ENCODE peak calls at places on chromosomes 2 and 18, in four cellular contexts. B is IMR-90, I is tibial nerve, S is testis. Q is an unnamed sample.

GRCh38 chr2:178298785-178299212 is 104.5 kb downstream of the OSBPL6 start:
- DNase-seq in B (peak; percentile 48), I (no peak), S (no peak), Q (no peak)

GRCh38 chr2:85445316-85446295 is 27.1 kb downstream of the SH2D6 start:
- DNase-seq in S (peak; percentile 83), I (no peak), B (peak; percentile 84), Q (peak; percentile 80)

GRCh38 chr2:173357351-173357750 is 2.7 kb downstream of the CDCA7 start:
- DNase-seq in B (no peak), S (no peak), I (no peak), Q (no peak)

GRCh38 chr2:234587341-234588053 is 90.6 kb upstream of the ARL4C start:
- DNase-seq in I (no peak), S (no peak), B (peak; percentile 27), Q (no peak)

GRCh38 chr2:20080839-20081348 is 29.5 kb upstream of the LAPTM4A start:
- DNase-seq in B (no peak), S (no peak), I (no peak), Q (no peak)

GRCh38 chr18:76437910-76438309 is 57.1 kb downstream of the ZNF516 start:
- DNase-seq in S (no peak), B (no peak), I (no peak), Q (no peak)

GRCh38 chr2:147352294-147352693 is 492.5 kb upstream of the ACVR2A start:
- DNase-seq in S (no peak), B (no peak), I (no peak), Q (no peak)

GRCh38 chr2:26744953-26745352 is 19.1 kb upstream of the SLC35F6 start:
- DNase-seq in I (no peak), S (no peak), B (no peak), Q (no peak)

GRCh38 chr2:110211938-110212858 is at the start of gene MTLN:
- DNase-seq in S (peak; percentile 84), B (peak; percentile 66), I (peak; percentile 60), Q (peak; percentile 56)

GRCh38 chr2:24840962-24841945 is 48.0 kb downstream of the CENPO start:
- DNase-seq in B (no peak), S (no peak), I (no peak), Q (no peak)

GRCh38 chr2:8622924-8623465 is 58.9 kb upstream of the ID2 start:
- DNase-seq in I (no peak), B (no peak), S (no peak), Q (no peak)

GRCh38 chr2:172928754-172929153 is 146.9 kb upstream of the MAP3K20 start:
- DNase-seq in B (peak; percentile 92), I (no peak), S (peak; percentile 48), Q (no peak)

GRCh38 chr18:21820035-21820810 is 79.6 kb downstream of the MIB1 start:
- DNase-seq in S (no peak), B (peak; percentile 33), I (no peak), Q (no peak)

GRCh38 chr2:148965596-148966431 is 72.7 kb upstream of the LYPD6B start:
- DNase-seq in B (no peak), I (no peak), S (no peak), Q (no peak)

GRCh38 chr2:36493221-36493620 is 104.7 kb downstream of the FEZ2 start:
- DNase-seq in S (no peak), B (peak; percentile 44), I (no peak), Q (no peak)

GRCh38 chr2:100470898-100471514 is 724 bp downstream of the NMS start:
- DNase-seq in I (no peak), B (peak; percentile 7), S (peak; percentile 73), Q (no peak)

GRCh38 chr18:45978084-45978483 is 11.0 kb upstream of the EPG5 start:
- DNase-seq in S (no peak), I (no peak), B (no peak), Q (no peak)

GRCh38 chr2:3042601-3043585 is 334.7 kb downstream of the EIPR1 start:
- DNase-seq in I (no peak), B (no peak), S (no peak), Q (no peak)

GRCh38 chr2:42510191-42510929 is 16.6 kb upstream of the KCNG3 start:
- DNase-seq in B (no peak), S (no peak), I (no peak), Q (no peak)

GRCh38 chr2:201444676-201445441 is 6.4 kb downstream of the TRAK2 start:
- DNase-seq in B (no peak), I (no peak), S (no peak), Q (no peak)

GRCh38 chr2:201447116-201447515 is 4.1 kb downstream of the TRAK2 start:
- DNase-seq in I (no peak), S (no peak), B (no peak), Q (no peak)

GRCh38 chr2:201436141-201436540 is 15.1 kb downstream of the TRAK2 start:
- DNase-seq in S (no peak), I (no peak), B (no peak), Q (no peak)

GRCh38 chr2:201440182-201440581 is 11.1 kb downstream of the TRAK2 start:
- DNase-seq in B (no peak), I (no peak), S (no peak), Q (no peak)

GRCh38 chr2:201441409-201441808 is 9.8 kb downstream of the TRAK2 start:
- DNase-seq in I (no peak), S (no peak), B (no peak), Q (no peak)
- H3K4me3 ChIP-seq in I (no peak overlapping the region), S (no peak overlapping the region), B (no peak overlapping the region), Q (no peak overlapping the region)

DNA sequence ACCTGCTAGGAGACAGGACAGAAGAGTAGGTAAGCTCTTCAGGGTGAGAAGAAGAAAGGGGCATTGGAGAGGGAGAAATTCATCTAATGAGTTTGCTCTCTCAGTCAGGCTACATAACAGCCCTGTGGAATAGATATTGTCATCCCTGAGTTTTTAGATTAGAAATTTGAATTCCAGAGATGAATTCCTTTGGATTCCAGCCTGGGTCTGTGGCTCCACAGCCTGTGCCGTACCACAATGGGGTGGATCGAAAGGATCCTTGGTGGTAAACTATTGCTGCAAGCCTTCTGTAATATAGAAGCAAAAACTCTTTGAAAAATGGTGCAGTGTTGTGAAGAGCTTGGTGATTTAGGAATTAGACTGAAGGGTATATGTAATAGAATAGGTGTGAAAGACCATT is 21.0 kb downstream of the MYO1B start:
- DNase-seq in S (no peak), B (peak; percentile 4), I (no peak), Q (no peak)
- H3K4me1 ChIP-seq in S (peaks cover 18% of the 10 kb centered on the region), B (peaks cover 25% of the 10 kb centered on the region), I (peaks cover 5% of the 10 kb centered on the region), Q (peaks cover 40% of the 10 kb centered on the region)

DNA sequence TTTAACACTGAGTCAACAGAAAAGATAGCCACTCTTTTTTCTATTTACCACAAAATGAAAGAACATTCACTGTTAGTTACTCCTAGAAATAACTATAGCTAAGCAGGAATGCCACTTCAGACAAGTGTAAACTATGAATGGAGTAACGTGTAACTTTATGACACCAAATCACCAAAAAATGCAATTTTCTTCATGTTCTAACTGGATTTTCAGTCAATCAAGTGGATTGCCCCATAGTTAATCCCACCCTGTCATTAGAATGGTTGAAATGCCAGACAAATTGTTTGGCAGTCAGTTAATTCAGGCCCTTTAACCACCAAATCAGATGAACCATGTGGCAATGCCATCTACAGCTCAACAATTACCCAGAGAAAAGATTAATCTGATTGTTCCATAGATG is 9.9 kb downstream of the EPHA4 start:
- DNase-seq in I (no peak), S (no peak), B (no peak), Q (no peak)
- H3K4me3 ChIP-seq in I (no peak overlapping the region), S (no peak overlapping the region), B (no peak overlapping the region), Q (no peak overlapping the region)

GRCh38 chr18:12314586-12315305 is 6.7 kb downstream of the TUBB6 start:
- DNase-seq in B (no peak), I (no peak), S (no peak), Q (no peak)
- H3K4me1 ChIP-seq in B (peaks cover 21% of the 10 kb centered on the region), I (peaks cover 16% of the 10 kb centered on the region), S (peaks cover 13% of the 10 kb centered on the region), Q (peaks cover 46% of the 10 kb centered on the region)

DNA sequence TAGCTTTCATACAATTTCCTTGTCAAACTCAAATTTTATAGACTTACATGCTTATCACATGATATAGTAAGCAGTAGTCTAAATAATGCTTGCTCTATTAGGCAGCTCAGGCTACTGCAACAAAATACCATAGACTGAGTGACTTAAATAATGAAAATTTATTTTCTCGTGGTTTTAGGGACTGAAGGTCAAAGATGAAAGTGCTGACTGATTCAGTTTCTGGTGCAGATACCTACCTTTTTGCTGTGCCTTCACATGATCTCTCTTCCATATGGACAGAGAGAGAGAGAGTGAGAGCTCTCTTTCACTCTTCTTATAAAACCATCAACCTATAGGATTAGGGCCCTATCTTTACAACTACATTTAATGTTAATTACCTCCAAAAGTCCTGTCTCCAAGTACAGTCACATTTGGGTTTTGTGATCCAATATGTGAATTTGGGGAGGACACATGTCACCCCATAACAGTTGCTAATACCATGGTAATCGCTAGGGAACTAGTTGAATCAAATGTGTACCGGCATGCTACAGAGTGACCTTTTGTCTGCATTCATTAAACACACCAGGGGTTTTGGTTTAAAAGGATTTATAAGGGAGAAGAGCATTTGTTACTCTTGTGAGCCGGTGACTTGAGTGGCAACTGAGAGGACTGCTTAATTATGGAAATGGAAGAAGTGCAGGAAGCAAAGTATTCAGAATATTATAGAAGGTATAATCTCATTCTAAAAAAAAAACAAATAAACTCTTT is 723.4 kb upstream of the LRRTM4 start:
- DNase-seq in S (no peak), B (no peak), I (no peak), Q (no peak)
- H3K4me3 ChIP-seq in S (no peak overlapping the region), B (no peak overlapping the region), I (no peak overlapping the region), Q (no peak overlapping the region)

GRCh38 chr2:197196737-197197136 is 113.8 kb downstream of the ANKRD44 start:
- DNase-seq in B (no peak), I (no peak), S (no peak), Q (no peak)
- H3K4me1 ChIP-seq in B (peaks cover 2% of the 10 kb centered on the region), I (peaks cover 25% of the 10 kb centered on the region), S (no peaks in the 10 kb centered on the region), Q (peaks cover 63% of the 10 kb centered on the region)

GRCh38 chr18:61400016-61400630 is 66.9 kb downstream of the CDH20 start:
- DNase-seq in I (no peak), B (no peak), S (no peak), Q (no peak)

GRCh38 chr18:61398961-61399632 is 65.9 kb downstream of the CDH20 start:
- DNase-seq in B (peak; percentile 65), S (no peak), I (no peak), Q (no peak)

GRCh38 chr18:61400714-61401113 is 67.5 kb downstream of the CDH20 start:
- DNase-seq in B (peak; percentile 75), I (no peak), S (no peak), Q (no peak)

GRCh38 chr18:61397222-61397621 is 64.0 kb downstream of the CDH20 start:
- DNase-seq in I (no peak), B (no peak), S (no peak), Q (no peak)

GRCh38 chr18:61394983-61395382 is 61.8 kb downstream of the CDH20 start:
- DNase-seq in B (no peak), I (no peak), S (no peak), Q (no peak)
- H3K4me3 ChIP-seq in B (no peak overlapping the region), I (no peak overlapping the region), S (no peak overlapping the region), Q (no peak overlapping the region)

Q was measured in tibial artery.